ENCODE peak calls at places on chromosomes 16 and 17, in eight cellular contexts. D, Q, P, J, O, C, M and N are unnamed samples.
A peak's percentile ranks its signal among the peaks of the same experiment; 100 is the strongest.

GRCh38 chr16:70341600-70341999 is 5.1 kb upstream of the DDX19A start:
- DNase-seq in J (no peak), C (no peak), M (no peak), P (no peak), O (no peak), Q (no peak), D (no peak), N (no peak)

GRCh38 chr17:7383742-7384488 is 3.0 kb downstream of the TNK1 start:
- DNase-seq in C (peak; percentile 60), M (peak; percentile 50), P (peak; percentile 75), D (no peak), J (peak; percentile 68), O (peak; percentile 44), Q (no peak), N (peak; percentile 84)

GRCh38 chr16:88403794-88404581 is 21.2 kb downstream of the ZNF469 start:
- DNase-seq in J (no peak), D (no peak), M (no peak), Q (no peak), P (no peak), C (no peak), O (no peak), N (no peak)

GRCh38 chr16:57588821-57589220 is 39.6 kb upstream of the ADGRG1 start:
- DNase-seq in M (no peak), O (no peak), P (no peak), C (no peak), D (no peak), Q (no peak), J (no peak), N (no peak)

GRCh38 chr17:79919164-79919585 is 79.9 kb upstream of the CBX4 start:
- DNase-seq in J (no peak), P (no peak), D (no peak), M (no peak), Q (peak; percentile 95), C (peak; percentile 97), O (peak; percentile 57), N (no peak)

GRCh38 chr16:1206786-1207185 is 18.3 kb downstream of the TPSG1 start:
- DNase-seq in M (no peak), O (no peak), Q (no peak), D (no peak), J (peak; percentile 1), C (no peak), P (no peak), N (peak; percentile 6)

GRCh38 chr17:19883537-19884215 is 15.9 kb upstream of the ULK2 start:
- DNase-seq in O (no peak), J (no peak), M (no peak), P (no peak), C (no peak), Q (no peak), D (no peak), N (no peak)

GRCh38 chr16:65125322-65125721 is 3.5 kb upstream of the CDH11 start:
- DNase-seq in J (no peak), D (no peak), M (no peak), Q (no peak), O (no peak), C (no peak), P (no peak), N (no peak)

GRCh38 chr17:41762391-41762790 is 24.1 kb downstream of the JUP start:
- DNase-seq in D (no peak), O (no peak), M (no peak), C (no peak), J (no peak), P (no peak), Q (no peak), N (no peak)

GRCh38 chr16:52852978-52853377 is 199.7 kb downstream of the CHD9NB start:
- DNase-seq in M (no peak), J (no peak), O (no peak), D (no peak), P (no peak), C (no peak), Q (no peak), N (no peak)

GRCh38 chr17:42517516-42517915 is 18.5 kb upstream of the NAGLU start:
- DNase-seq in O (peak; percentile 11), J (peak; percentile 70), D (peak; percentile 86), M (peak; percentile 74), C (peak; percentile 91), P (peak; percentile 62), Q (peak; percentile 91), N (peak; percentile 76)